ENCODE peak calls at places on chromosome 11, in five cellular contexts. One of them, this sample, is unnamed.

GRCh38 chr11:65589444-65590239 is 6.0 kb downstream of the KCNK7 start:
- DNase-seq in stimulated activated CD8-positive, alpha-beta memory T cell treated with anti-CD3 and anti-CD28 coated beads, Interleukin-4, amount 100 ng/mL, for 1 hour: no peak
- DNase-seq in heart left ventricle: no peak
- DNase-seq in H54: no peak
- DNase-seq in NCI-H1417: no peak
- DNase-seq in this sample: no peak

GRCh38 chr11:127217941-127218615 is 217.5 kb upstream of the KIRREL3 start:
- DNase-seq in stimulated activated CD8-positive, alpha-beta memory T cell treated with anti-CD3 and anti-CD28 coated beads, Interleukin-4, amount 100 ng/mL, for 1 hour: no peak
- DNase-seq in heart left ventricle: no peak
- DNase-seq in H54: no peak
- DNase-seq in NCI-H1417: no peak
- DNase-seq in this sample: no peak

GRCh38 chr11:123193742-123194141 is 1.3 kb downstream of the CLMP start:
- DNase-seq in NCI-H1417: no peak
- DNase-seq in heart left ventricle: no peak
- DNase-seq in H54: no peak
- DNase-seq in stimulated activated CD8-positive, alpha-beta memory T cell treated with anti-CD3 and anti-CD28 coated beads, Interleukin-4, amount 100 ng/mL, for 1 hour: no peak
- DNase-seq in this sample: no peak

GRCh38 chr11:17396598-17397310 is 8.3 kb upstream of the KCNJ11 start:
- DNase-seq in heart left ventricle: no peak
- DNase-seq in NCI-H1417: no peak
- DNase-seq in H54: no peak
- DNase-seq in stimulated activated CD8-positive, alpha-beta memory T cell treated with anti-CD3 and anti-CD28 coated beads, Interleukin-4, amount 100 ng/mL, for 1 hour: no peak
- DNase-seq in this sample: peak; percentile 79

GRCh38 chr11:114598461-114598860 is 2.9 kb upstream of the NXPE4 start:
- DNase-seq in H54: no peak
- DNase-seq in stimulated activated CD8-positive, alpha-beta memory T cell treated with anti-CD3 and anti-CD28 coated beads, Interleukin-4, amount 100 ng/mL, for 1 hour: no peak
- DNase-seq in heart left ventricle: no peak
- DNase-seq in NCI-H1417: no peak
- DNase-seq in this sample: no peak

GRCh38 chr11:27722945-27723344 is 22.7 kb upstream of the BDNF start:
- DNase-seq in H54: no peak
- DNase-seq in heart left ventricle: no peak
- DNase-seq in stimulated activated CD8-positive, alpha-beta memory T cell treated with anti-CD3 and anti-CD28 coated beads, Interleukin-4, amount 100 ng/mL, for 1 hour: no peak
- DNase-seq in NCI-H1417: no peak
- DNase-seq in this sample: no peak

GRCh38 chr11:45331839-45332485 is 45.8 kb upstream of the SYT13 start:
- DNase-seq in heart left ventricle: no peak
- DNase-seq in NCI-H1417: no peak
- DNase-seq in H54: no peak
- DNase-seq in stimulated activated CD8-positive, alpha-beta memory T cell treated with anti-CD3 and anti-CD28 coated beads, Interleukin-4, amount 100 ng/mL, for 1 hour: no peak
- DNase-seq in this sample: no peak

GRCh38 chr11:20158597-20159257 is 1.5 kb downstream of the DBX1 start:
- DNase-seq in heart left ventricle: peak; percentile 47
- DNase-seq in H54: peak; percentile 43
- DNase-seq in stimulated activated CD8-positive, alpha-beta memory T cell treated with anti-CD3 and anti-CD28 coated beads, Interleukin-4, amount 100 ng/mL, for 1 hour: no peak
- DNase-seq in NCI-H1417: no peak
- DNase-seq in this sample: no peak

GRCh38 chr11:36012979-36013378 is 69.1 kb downstream of the LDLRAD3 start:
- DNase-seq in heart left ventricle: no peak
- DNase-seq in stimulated activated CD8-positive, alpha-beta memory T cell treated with anti-CD3 and anti-CD28 coated beads, Interleukin-4, amount 100 ng/mL, for 1 hour: no peak
- DNase-seq in H54: no peak
- DNase-seq in NCI-H1417: no peak
- DNase-seq in this sample: no peak

GRCh38 chr11:132312161-132312560 is 941.7 kb downstream of the NTM start:
- DNase-seq in H54: no peak
- DNase-seq in NCI-H1417: no peak
- DNase-seq in stimulated activated CD8-positive, alpha-beta memory T cell treated with anti-CD3 and anti-CD28 coated beads, Interleukin-4, amount 100 ng/mL, for 1 hour: no peak
- DNase-seq in heart left ventricle: no peak
- DNase-seq in this sample: no peak

GRCh38 chr11:128324531-128325141 is 262.7 kb downstream of the ETS1 start:
- DNase-seq in H54: no peak
- DNase-seq in heart left ventricle: no peak
- DNase-seq in stimulated activated CD8-positive, alpha-beta memory T cell treated with anti-CD3 and anti-CD28 coated beads, Interleukin-4, amount 100 ng/mL, for 1 hour: peak; percentile 63
- DNase-seq in NCI-H1417: no peak
- DNase-seq in this sample: no peak

GRCh38 chr11:125802387-125802786 is 14.5 kb downstream of the PATE3 start:
- DNase-seq in stimulated activated CD8-positive, alpha-beta memory T cell treated with anti-CD3 and anti-CD28 coated beads, Interleukin-4, amount 100 ng/mL, for 1 hour: no peak
- DNase-seq in heart left ventricle: no peak
- DNase-seq in H54: no peak
- DNase-seq in NCI-H1417: no peak
- DNase-seq in this sample: no peak

GRCh38 chr11:20156280-20156875 is 3.9 kb downstream of the DBX1 start:
- DNase-seq in H54: no peak
- DNase-seq in NCI-H1417: no peak
- DNase-seq in stimulated activated CD8-positive, alpha-beta memory T cell treated with anti-CD3 and anti-CD28 coated beads, Interleukin-4, amount 100 ng/mL, for 1 hour: peak; percentile 25
- DNase-seq in heart left ventricle: no peak
- DNase-seq in this sample: no peak

GRCh38 chr11:14029971-14030531 is 67.5 kb downstream of the SPON1 start:
- DNase-seq in heart left ventricle: peak; percentile 73
- DNase-seq in H54: no peak
- DNase-seq in stimulated activated CD8-positive, alpha-beta memory T cell treated with anti-CD3 and anti-CD28 coated beads, Interleukin-4, amount 100 ng/mL, for 1 hour: no peak
- DNase-seq in NCI-H1417: peak; percentile 19
- DNase-seq in this sample: no peak

GRCh38 chr11:32173435-32173834 is 82.6 kb downstream of the RCN1 start:
- DNase-seq in H54: peak; percentile 54
- DNase-seq in NCI-H1417: peak; percentile 20
- DNase-seq in heart left ventricle: peak; percentile 54
- DNase-seq in stimulated activated CD8-positive, alpha-beta memory T cell treated with anti-CD3 and anti-CD28 coated beads, Interleukin-4, amount 100 ng/mL, for 1 hour: no peak
- DNase-seq in this sample: no peak

GRCh38 chr11:113397212-113397611 is 9.6 kb downstream of the ANKK1 start:
- DNase-seq in NCI-H1417: no peak
- DNase-seq in stimulated activated CD8-positive, alpha-beta memory T cell treated with anti-CD3 and anti-CD28 coated beads, Interleukin-4, amount 100 ng/mL, for 1 hour: no peak
- DNase-seq in heart left ventricle: no peak
- DNase-seq in H54: no peak
- DNase-seq in this sample: no peak

GRCh38 chr11:46916669-46917108 is 1.7 kb downstream of the LRP4 start:
- DNase-seq in stimulated activated CD8-positive, alpha-beta memory T cell treated with anti-CD3 and anti-CD28 coated beads, Interleukin-4, amount 100 ng/mL, for 1 hour: no peak
- DNase-seq in heart left ventricle: peak; percentile 75
- DNase-seq in NCI-H1417: peak; percentile 26
- DNase-seq in H54: peak; percentile 89
- DNase-seq in this sample: no peak

GRCh38 chr11:69524991-69525411 is 43.5 kb downstream of the LINC01488 start:
- DNase-seq in H54: no peak
- DNase-seq in NCI-H1417: no peak
- DNase-seq in heart left ventricle: no peak
- DNase-seq in stimulated activated CD8-positive, alpha-beta memory T cell treated with anti-CD3 and anti-CD28 coated beads, Interleukin-4, amount 100 ng/mL, for 1 hour: no peak
- DNase-seq in this sample: peak; percentile 75

GRCh38 chr11:19910931-19911330 is 198.3 kb downstream of the NAV2 start:
- DNase-seq in NCI-H1417: no peak
- DNase-seq in stimulated activated CD8-positive, alpha-beta memory T cell treated with anti-CD3 and anti-CD28 coated beads, Interleukin-4, amount 100 ng/mL, for 1 hour: no peak
- DNase-seq in heart left ventricle: no peak
- DNase-seq in H54: no peak
- DNase-seq in this sample: no peak

GRCh38 chr11:35525501-35526175 is at the start of gene PAMR1:
- DNase-seq in H54: peak; percentile 23
- DNase-seq in heart left ventricle: peak; percentile 69
- DNase-seq in stimulated activated CD8-positive, alpha-beta memory T cell treated with anti-CD3 and anti-CD28 coated beads, Interleukin-4, amount 100 ng/mL, for 1 hour: no peak
- DNase-seq in NCI-H1417: no peak
- DNase-seq in this sample: peak; percentile 85

GRCh38 chr11:85086511-85087284 is 540.4 kb downstream of the DLG2 start:
- DNase-seq in heart left ventricle: no peak
- DNase-seq in stimulated activated CD8-positive, alpha-beta memory T cell treated with anti-CD3 and anti-CD28 coated beads, Interleukin-4, amount 100 ng/mL, for 1 hour: no peak
- DNase-seq in NCI-H1417: peak; percentile 57
- DNase-seq in H54: no peak
- DNase-seq in this sample: no peak

GRCh38 chr11:124657922-124658321 is 15.6 kb downstream of the SIAE start:
- DNase-seq in NCI-H1417: no peak
- DNase-seq in heart left ventricle: no peak
- DNase-seq in stimulated activated CD8-positive, alpha-beta memory T cell treated with anti-CD3 and anti-CD28 coated beads, Interleukin-4, amount 100 ng/mL, for 1 hour: no peak
- DNase-seq in H54: no peak
- DNase-seq in this sample: no peak

GRCh38 chr11:134071766-134072403 is 3.0 kb downstream of the JAM3 start:
- DNase-seq in heart left ventricle: no peak
- DNase-seq in stimulated activated CD8-positive, alpha-beta memory T cell treated with anti-CD3 and anti-CD28 coated beads, Interleukin-4, amount 100 ng/mL, for 1 hour: no peak
- DNase-seq in NCI-H1417: peak; percentile 44
- DNase-seq in H54: no peak
- DNase-seq in this sample: no peak

GRCh38 chr11:47726878-47727514 is 11.8 kb upstream of the AGBL2 start:
- DNase-seq in heart left ventricle: no peak
- DNase-seq in NCI-H1417: no peak
- DNase-seq in stimulated activated CD8-positive, alpha-beta memory T cell treated with anti-CD3 and anti-CD28 coated beads, Interleukin-4, amount 100 ng/mL, for 1 hour: no peak
- DNase-seq in H54: no peak
- DNase-seq in this sample: no peak

GRCh38 chr11:126137146-126137545 is 74.3 kb downstream of the RPUSD4 start:
- DNase-seq in stimulated activated CD8-positive, alpha-beta memory T cell treated with anti-CD3 and anti-CD28 coated beads, Interleukin-4, amount 100 ng/mL, for 1 hour: no peak
- DNase-seq in H54: no peak
- DNase-seq in NCI-H1417: no peak
- DNase-seq in heart left ventricle: no peak
- DNase-seq in this sample: no peak

GRCh38 chr11:111306321-111306720 is 8.0 kb downstream of the POU2AF3 start:
- DNase-seq in heart left ventricle: no peak
- DNase-seq in H54: no peak
- DNase-seq in stimulated activated CD8-positive, alpha-beta memory T cell treated with anti-CD3 and anti-CD28 coated beads, Interleukin-4, amount 100 ng/mL, for 1 hour: no peak
- DNase-seq in NCI-H1417: no peak
- DNase-seq in this sample: no peak

GRCh38 chr11:3122775-3123201 is 42.3 kb downstream of the OSBPL5 start:
- DNase-seq in heart left ventricle: peak; percentile 29
- DNase-seq in H54: no peak
- DNase-seq in NCI-H1417: no peak
- DNase-seq in stimulated activated CD8-positive, alpha-beta memory T cell treated with anti-CD3 and anti-CD28 coated beads, Interleukin-4, amount 100 ng/mL, for 1 hour: no peak
- DNase-seq in this sample: peak; percentile 81

GRCh38 chr11:114738954-114739353 is 60.6 kb downstream of the NXPE2 start:
- DNase-seq in heart left ventricle: no peak
- DNase-seq in NCI-H1417: peak; percentile 60
- DNase-seq in stimulated activated CD8-positive, alpha-beta memory T cell treated with anti-CD3 and anti-CD28 coated beads, Interleukin-4, amount 100 ng/mL, for 1 hour: no peak
- DNase-seq in H54: no peak
- DNase-seq in this sample: no peak

GRCh38 chr11:117664897-117665296 is 132.1 kb downstream of the DSCAML1 start:
- DNase-seq in NCI-H1417: no peak
- DNase-seq in stimulated activated CD8-positive, alpha-beta memory T cell treated with anti-CD3 and anti-CD28 coated beads, Interleukin-4, amount 100 ng/mL, for 1 hour: no peak
- DNase-seq in heart left ventricle: no peak
- DNase-seq in H54: no peak
- DNase-seq in this sample: no peak

GRCh38 chr11:19419813-19420212 is 179.1 kb upstream of the E2F8 start:
- DNase-seq in heart left ventricle: no peak
- DNase-seq in H54: no peak
- DNase-seq in NCI-H1417: no peak
- DNase-seq in stimulated activated CD8-positive, alpha-beta memory T cell treated with anti-CD3 and anti-CD28 coated beads, Interleukin-4, amount 100 ng/mL, for 1 hour: no peak
- DNase-seq in this sample: no peak

GRCh38 chr11:128135451-128135850 is 451.9 kb downstream of the ETS1 start:
- DNase-seq in stimulated activated CD8-positive, alpha-beta memory T cell treated with anti-CD3 and anti-CD28 coated beads, Interleukin-4, amount 100 ng/mL, for 1 hour: no peak
- DNase-seq in NCI-H1417: no peak
- DNase-seq in H54: no peak
- DNase-seq in heart left ventricle: no peak
- DNase-seq in this sample: no peak